ENCODE peak calls at places on chromosomes 16 and 17, in four cellular contexts. One of them, this sample, is unnamed.

GRCh38 chr17:7988750-7989178 is 13.7 kb upstream of the GUCY2D start:
- DNase-seq in activated CD8-positive, alpha-beta memory T cell treated with anti-CD3 and anti-CD28 coated beads, Interleukin-2, amount 50 U/mL, for 4 hours: peak
- DNase-seq in activated T-helper 1 cell treated with Interleukin-2 at 50 U/mL for 16 hours: no peak
- DNase-seq in activated T-cell treated with anti-CD3 and anti-CD28 coated beads for 1 hour: no peak
- DNase-seq in this sample: peak

GRCh38 chr17:63497708-63498483 is 21.0 kb downstream of the ACE start:
- DNase-seq in activated CD8-positive, alpha-beta memory T cell treated with anti-CD3 and anti-CD28 coated beads, Interleukin-2, amount 50 U/mL, for 4 hours: no peak
- DNase-seq in activated T-helper 1 cell treated with Interleukin-2 at 50 U/mL for 16 hours: no peak
- DNase-seq in activated T-cell treated with anti-CD3 and anti-CD28 coated beads for 1 hour: no peak
- DNase-seq in this sample: no peak

GRCh38 chr17:57739402-57740224 is 5.5 kb downstream of the CCDC182 start:
- DNase-seq in activated T-helper 1 cell treated with Interleukin-2 at 50 U/mL for 16 hours: no peak
- DNase-seq in activated T-cell treated with anti-CD3 and anti-CD28 coated beads for 1 hour: no peak
- DNase-seq in activated CD8-positive, alpha-beta memory T cell treated with anti-CD3 and anti-CD28 coated beads, Interleukin-2, amount 50 U/mL, for 4 hours: no peak
- DNase-seq in this sample: no peak

GRCh38 chr17:292531-293382 is 59.9 kb downstream of the RPH3AL start:
- DNase-seq in activated T-helper 1 cell treated with Interleukin-2 at 50 U/mL for 16 hours: no peak
- DNase-seq in activated CD8-positive, alpha-beta memory T cell treated with anti-CD3 and anti-CD28 coated beads, Interleukin-2, amount 50 U/mL, for 4 hours: no peak
- DNase-seq in activated T-cell treated with anti-CD3 and anti-CD28 coated beads for 1 hour: no peak
- DNase-seq in this sample: no peak

GRCh38 chr17:36149296-36149820 is 27.1 kb downstream of the TBC1D3B start:
- DNase-seq in activated T-helper 1 cell treated with Interleukin-2 at 50 U/mL for 16 hours: no peak
- DNase-seq in activated CD8-positive, alpha-beta memory T cell treated with anti-CD3 and anti-CD28 coated beads, Interleukin-2, amount 50 U/mL, for 4 hours: no peak
- DNase-seq in activated T-cell treated with anti-CD3 and anti-CD28 coated beads for 1 hour: no peak
- DNase-seq in this sample: no peak

GRCh38 chr17:41824086-41824485 is 11.3 kb downstream of the FKBP10 start:
- DNase-seq in activated T-helper 1 cell treated with Interleukin-2 at 50 U/mL for 16 hours: no peak
- DNase-seq in activated T-cell treated with anti-CD3 and anti-CD28 coated beads for 1 hour: no peak
- DNase-seq in activated CD8-positive, alpha-beta memory T cell treated with anti-CD3 and anti-CD28 coated beads, Interleukin-2, amount 50 U/mL, for 4 hours: no peak
- DNase-seq in this sample: no peak

GRCh38 chr16:46817961-46818360 is 13.0 kb downstream of the C16orf87 start:
- DNase-seq in activated CD8-positive, alpha-beta memory T cell treated with anti-CD3 and anti-CD28 coated beads, Interleukin-2, amount 50 U/mL, for 4 hours: no peak
- DNase-seq in activated T-cell treated with anti-CD3 and anti-CD28 coated beads for 1 hour: no peak
- DNase-seq in activated T-helper 1 cell treated with Interleukin-2 at 50 U/mL for 16 hours: no peak
- DNase-seq in this sample: no peak

GRCh38 chr17:29068828-29069227 is 25.9 kb downstream of the PIPOX start:
- DNase-seq in activated T-cell treated with anti-CD3 and anti-CD28 coated beads for 1 hour: no peak
- DNase-seq in activated T-helper 1 cell treated with Interleukin-2 at 50 U/mL for 16 hours: no peak
- DNase-seq in activated CD8-positive, alpha-beta memory T cell treated with anti-CD3 and anti-CD28 coated beads, Interleukin-2, amount 50 U/mL, for 4 hours: no peak
- DNase-seq in this sample: no peak

GRCh38 chr17:75295220-75296158 is 6.3 kb upstream of the SLC25A19 start:
- DNase-seq in activated T-helper 1 cell treated with Interleukin-2 at 50 U/mL for 16 hours: no peak
- DNase-seq in activated T-cell treated with anti-CD3 and anti-CD28 coated beads for 1 hour: no peak
- DNase-seq in activated CD8-positive, alpha-beta memory T cell treated with anti-CD3 and anti-CD28 coated beads, Interleukin-2, amount 50 U/mL, for 4 hours: no peak
- DNase-seq in this sample: peak

GRCh38 chr16:86685071-86685470 is 106.7 kb downstream of the FOXL1 start:
- DNase-seq in activated T-cell treated with anti-CD3 and anti-CD28 coated beads for 1 hour: no peak
- DNase-seq in activated CD8-positive, alpha-beta memory T cell treated with anti-CD3 and anti-CD28 coated beads, Interleukin-2, amount 50 U/mL, for 4 hours: no peak
- DNase-seq in activated T-helper 1 cell treated with Interleukin-2 at 50 U/mL for 16 hours: no peak
- DNase-seq in this sample: no peak

GRCh38 chr17:28885951-28886350 is 11.6 kb downstream of the FLOT2 start:
- DNase-seq in activated T-cell treated with anti-CD3 and anti-CD28 coated beads for 1 hour: no peak
- DNase-seq in activated CD8-positive, alpha-beta memory T cell treated with anti-CD3 and anti-CD28 coated beads, Interleukin-2, amount 50 U/mL, for 4 hours: no peak
- DNase-seq in activated T-helper 1 cell treated with Interleukin-2 at 50 U/mL for 16 hours: no peak
- DNase-seq in this sample: no peak

GRCh38 chr16:29804455-29805231 is 1.7 kb upstream of the MAZ start:
- DNase-seq in activated CD8-positive, alpha-beta memory T cell treated with anti-CD3 and anti-CD28 coated beads, Interleukin-2, amount 50 U/mL, for 4 hours: no peak
- DNase-seq in activated T-cell treated with anti-CD3 and anti-CD28 coated beads for 1 hour: no peak
- DNase-seq in activated T-helper 1 cell treated with Interleukin-2 at 50 U/mL for 16 hours: no peak
- DNase-seq in this sample: no peak

GRCh38 chr16:72241930-72242329 is 70.0 kb upstream of the PMFBP1 start:
- DNase-seq in activated CD8-positive, alpha-beta memory T cell treated with anti-CD3 and anti-CD28 coated beads, Interleukin-2, amount 50 U/mL, for 4 hours: no peak
- DNase-seq in activated T-cell treated with anti-CD3 and anti-CD28 coated beads for 1 hour: no peak
- DNase-seq in activated T-helper 1 cell treated with Interleukin-2 at 50 U/mL for 16 hours: no peak
- DNase-seq in this sample: no peak

GRCh38 chr17:48718781-48719641 is 3.3 kb downstream of the PRAC1 start:
- DNase-seq in activated T-helper 1 cell treated with Interleukin-2 at 50 U/mL for 16 hours: no peak
- DNase-seq in activated CD8-positive, alpha-beta memory T cell treated with anti-CD3 and anti-CD28 coated beads, Interleukin-2, amount 50 U/mL, for 4 hours: no peak
- DNase-seq in activated T-cell treated with anti-CD3 and anti-CD28 coated beads for 1 hour: no peak
- DNase-seq in this sample: no peak

This sample was measured in T-helper 2 cell.